ENCODE peak calls at places on chromosomes 2 and 18, in nine cellular contexts. Y is GM19239; T is lower leg skin; C is activated effector memory CD4-positive, alpha-beta T cell treated with anti-CD3 and anti-CD28 coated beads, Interleukin-2, amount 50 U/mL, for 16 hours; G is tibial artery; U is T follicular helper cell; K is upper lobe of left lung; I is heart right ventricle; R is thyroid gland. O is an unnamed sample.

GRCh38 chr18:10490401-10491289 is 35.2 kb upstream of the NAPG start:
- DNase-seq in Y (peak), T (no peak), C (peak), G (no peak), U (peak), K (no peak), I (peak), R (peak), O (no peak)

GRCh38 chr2:110638976-110639695 is 38.7 kb downstream of the BUB1 start:
- DNase-seq in Y (no peak), T (no peak), C (no peak), G (no peak), U (no peak), K (no peak), I (no peak), R (no peak), O (no peak)

GRCh38 chr18:48866856-48867255 is 83.9 kb downstream of the SMAD7 start:
- DNase-seq in Y (no peak), T (no peak), C (no peak), G (no peak), U (no peak), K (no peak), I (no peak), R (no peak), O (no peak)

GRCh38 chr2:7373156-7373555 is 455.9 kb downstream of the RNF144A start:
- DNase-seq in Y (no peak), T (no peak), C (no peak), G (no peak), U (no peak), K (no peak), I (no peak), R (no peak), O (no peak)

GRCh38 chr18:50602466-50602865 is 42.6 kb downstream of the MAPK4 start:
- DNase-seq in Y (no peak), T (no peak), C (no peak), G (no peak), U (no peak), K (no peak), I (no peak), R (no peak), O (no peak)

GRCh38 chr2:118805061-118805690 is 42.3 kb downstream of the EN1 start:
- DNase-seq in Y (no peak), T (no peak), C (no peak), G (no peak), U (no peak), K (no peak), I (no peak), R (no peak), O (no peak)

GRCh38 chr2:39659765-39660611 is 5.7 kb upstream of the TMEM178A start:
- DNase-seq in Y (no peak), T (no peak), C (no peak), G (no peak), U (no peak), K (no peak), I (no peak), R (no peak), O (no peak)

GRCh38 chr2:27320958-27321543 is 1.8 kb downstream of the MPV17 start:
- DNase-seq in Y (no peak), T (no peak), C (no peak), G (peak), U (no peak), K (no peak), I (peak), R (peak), O (no peak)

GRCh38 chr2:27756544-27757498 is 14.7 kb upstream of the MRPL33 start:
- DNase-seq in Y (no peak), T (no peak), C (no peak), G (peak), U (no peak), K (no peak), I (peak), R (no peak), O (peak)

GRCh38 chr2:6578417-6578816 is 287.3 kb downstream of the CMPK2 start:
- DNase-seq in Y (no peak), T (no peak), C (no peak), G (no peak), U (no peak), K (no peak), I (no peak), R (no peak), O (no peak)

GRCh38 chr2:17962874-17963273 is 84.4 kb downstream of the KCNS3 start:
- DNase-seq in Y (no peak), T (no peak), C (no peak), G (no peak), U (no peak), K (no peak), I (no peak), R (no peak), O (no peak)

GRCh38 chr2:70553334-70553583 is 367 bp downstream of the TGFA start:
- DNase-seq in Y (no peak), T (no peak), C (no peak), G (no peak), U (no peak), K (peak), I (no peak), R (peak), O (no peak)

GRCh38 chr2:146374505-146374904 is 1470.3 kb upstream of the ACVR2A start:
- DNase-seq in Y (no peak), T (no peak), C (no peak), G (no peak), U (no peak), K (no peak), I (no peak), R (no peak), O (no peak)

GRCh38 chr2:59701271-59701994 is 852.0 kb downstream of the BCL11A start:
- DNase-seq in Y (no peak), T (no peak), C (no peak), G (no peak), U (no peak), K (no peak), I (no peak), R (no peak), O (no peak)

GRCh38 chr2:207847807-207848544 is 78.3 kb upstream of the FZD5 start:
- DNase-seq in Y (no peak), T (no peak), C (no peak), G (peak), U (no peak), K (no peak), I (peak), R (no peak), O (no peak)

GRCh38 chr2:27583390-27583915 is 611 bp downstream of the ZNF512 start:
- DNase-seq in Y (no peak), T (no peak), C (no peak), G (no peak), U (no peak), K (no peak), I (no peak), R (no peak), O (no peak)

GRCh38 chr2:208010501-208010900 is 14.8 kb downstream of the PLEKHM3 start:
- DNase-seq in Y (no peak), T (no peak), C (no peak), G (no peak), U (no peak), K (no peak), I (no peak), R (no peak), O (no peak)

GRCh38 chr2:39411186-39411944 is 25.7 kb downstream of the MAP4K3 start:
- DNase-seq in Y (no peak), T (no peak), C (no peak), G (no peak), U (no peak), K (no peak), I (no peak), R (no peak), O (no peak)

GRCh38 chr2:7983912-7984311 is 697.9 kb upstream of the ID2 start:
- DNase-seq in Y (no peak), T (no peak), C (no peak), G (no peak), U (no peak), K (no peak), I (no peak), R (no peak), O (no peak)

O was measured in sciatic nerve.